ENCODE peak calls at places on chromosomes 3 and 15, in five cellular contexts. I is body of pancreas, E is sigmoid colon, Y is stomach, W is heart left ventricle. Z is an unnamed sample. For H3K36me3 and H3K4me1, the result is how much of the 10 kb centered on the place peaks cover.

GRCh38 chr15:80709542-80709941 is 14.4 kb downstream of the ABHD17C start:
- DNase-seq in I (peak), E (no peak), Y (peak), W (no peak), Z (peak)

GRCh38 chr3:72655151-72655551 is 193.1 kb downstream of the SHQ1 start:
- DNase-seq in I (no peak), E (no peak), Y (no peak), W (no peak), Z (no peak)

GRCh38 chr3:171959532-171960044 is 79.8 kb upstream of the FNDC3B start:
- DNase-seq in I (no peak), E (no peak), Y (no peak), W (no peak), Z (no peak)

GRCh38 chr3:45551214-45552010 is 43.1 kb upstream of the LIMD1 start:
- DNase-seq in I (peak), E (peak), Y (peak), W (peak), Z (no peak)

GRCh38 chr3:170711786-170712185 is 125.9 kb upstream of the SLC7A14 start:
- DNase-seq in I (no peak), E (no peak), Y (no peak), W (no peak), Z (no peak)

GRCh38 chr3:183178833-183179549 is 16.5 kb upstream of the LAMP3 start:
- DNase-seq in I (peak), E (no peak), Y (peak), W (peak), Z (peak)

GRCh38 chr15:51335087-51335486 is 3.3 kb downstream of the CYP19A1 start:
- DNase-seq in I (no peak), E (no peak), Y (no peak), W (no peak), Z (no peak)

GRCh38 chr15:68930268-68931022 is at the start of gene SPESP1:
- DNase-seq in I (peak), E (peak), Y (peak), W (peak), Z (no peak)

GRCh38 chr3:142853270-142854163 is 35.4 kb downstream of the PCOLCE2 start:
- DNase-seq in I (peak), E (no peak), Y (peak), W (peak), Z (no peak)

GRCh38 chr3:29686889-29687592 is 406.2 kb downstream of the RBMS3 start:
- DNase-seq in I (no peak), E (no peak), Y (no peak), W (no peak), Z (no peak)

GRCh38 chr3:37741644-37742043 is 120.0 kb upstream of the CTDSPL start:
- DNase-seq in I (peak), E (peak), Y (peak), W (peak), Z (no peak)

GRCh38 chr3:56772926-56773587 is 28.7 kb downstream of the ARHGEF3 start:
- DNase-seq in I (no peak), E (no peak), Y (no peak), W (no peak), Z (no peak)

GRCh38 chr15:70061086-70061370 is 36.7 kb downstream of the TLE3 start:
- DNase-seq in I (no peak), E (no peak), Y (no peak), W (no peak), Z (peak)

GRCh38 chr3:133884547-133885240 is 11.0 kb downstream of the RAB6B start:
- DNase-seq in I (no peak), E (no peak), Y (no peak), W (no peak), Z (no peak)

GRCh38 chr3:38497026-38497425 is 886 bp downstream of the EXOG start:
- DNase-seq in I (no peak), E (no peak), Y (no peak), W (no peak), Z (no peak)

GRCh38 chr3:129614927-129615363 is 8.5 kb upstream of the PLXND1 start:
- DNase-seq in I (peak), E (peak), Y (peak), W (peak), Z (no peak)

GRCh38 chr15:80934761-80935221 is 54.8 kb downstream of the MESD start:
- DNase-seq in I (no peak), E (no peak), Y (no peak), W (no peak), Z (no peak)

GRCh38 chr3:64109438-64109837 is 86.1 kb upstream of the PSMD6 start:
- DNase-seq in I (peak), E (peak), Y (no peak), W (no peak), Z (peak)

GRCh38 chr3:43584043-43584826 is 37.6 kb downstream of the ANO10 start:
- DNase-seq in I (no peak), E (no peak), Y (no peak), W (no peak), Z (no peak)

GRCh38 chr3:133461291-133461690 is 61.4 kb downstream of the BFSP2 start:
- DNase-seq in I (no peak), E (no peak), Y (no peak), W (no peak), Z (peak)

GRCh38 chr15:90597477-90598052 is 67.8 kb downstream of the CRTC3 start:
- DNase-seq in I (no peak), E (no peak), Y (no peak), W (no peak), Z (no peak)

GRCh38 chr15:81339851-81340250 is 15.9 kb upstream of the STARD5 start:
- DNase-seq in I (no peak), E (no peak), Y (no peak), W (no peak), Z (no peak)

GRCh38 chr15:44500555-44500954 is 36.4 kb upstream of the EIF3J start:
- DNase-seq in I (no peak), E (no peak), Y (no peak), W (no peak), Z (no peak)

GRCh38 chr3:195448205-195448875 is 5.5 kb upstream of the ACAP2 start:
- DNase-seq in I (no peak), E (no peak), Y (no peak), W (no peak), Z (no peak)

GRCh38 chr3:74479915-74480314 is 134.5 kb downstream of the CNTN3 start:
- DNase-seq in I (no peak), E (no peak), Y (no peak), W (no peak), Z (no peak)

GRCh38 chr3:59857589-59858346 is 807.9 kb upstream of the CFAP20DC start:
- DNase-seq in I (peak), E (peak), Y (peak), W (peak), Z (peak)

GRCh38 chr3:65170357-65171090 is 482.7 kb upstream of the ADAMTS9 start:
- DNase-seq in I (peak), E (peak), Y (peak), W (peak), Z (no peak)

GRCh38 chr15:56984681-56985515 is 66.5 kb downstream of the TCF12 start:
- DNase-seq in I (no peak), E (no peak), Y (no peak), W (no peak), Z (no peak)

GRCh38 chr3:184965639-184966430 is 153.9 kb downstream of the VPS8 start:
- DNase-seq in I (no peak), E (no peak), Y (no peak), W (no peak), Z (no peak)

GRCh38 chr3:109819786-109820185 is 482.4 kb upstream of the DPPA4 start:
- DNase-seq in I (no peak), E (no peak), Y (no peak), W (no peak), Z (no peak)

GRCh38 chr3:54859204-54859603 is 68.7 kb downstream of the LRTM1 start:
- DNase-seq in I (no peak), E (no peak), Y (no peak), W (no peak), Z (no peak)

GRCh38 chr3:148962513-148962912 is 28.8 kb upstream of the GYG1 start:
- DNase-seq in I (peak), E (no peak), Y (no peak), W (no peak), Z (no peak)

GRCh38 chr15:62067448-62068044 is 769 bp downstream of the C2CD4A start:
- DNase-seq in I (peak), E (peak), Y (peak), W (peak), Z (no peak)

GRCh38 chr15:45331977-45332376 is 46.4 kb downstream of the GATM start:
- DNase-seq in I (peak), E (no peak), Y (no peak), W (no peak), Z (no peak)

GRCh38 chr3:10192953-10193691 is 28.4 kb downstream of the IRAK2 start:
- DNase-seq in I (peak), E (no peak), Y (peak), W (no peak), Z (no peak)

GRCh38 chr3:32758375-32758753 is 59.4 kb upstream of the TRIM71 start:
- DNase-seq in I (no peak), E (no peak), Y (no peak), W (no peak), Z (no peak)

GRCh38 chr3:190626951-190627620 is 113.2 kb downstream of the IL1RAP start:
- DNase-seq in I (no peak), E (no peak), Y (no peak), W (no peak), Z (no peak)

GRCh38 chr3:25657293-25657692 is 7.4 kb downstream of the TOP2B start:
- DNase-seq in I (no peak), E (no peak), Y (no peak), W (no peak), Z (no peak)
- H3K36me3 ChIP-seq in I (under half), E (under half), Y (under half), W (under half), Z (under half)

GRCh38 chr3:13872451-13872850 is 7.4 kb downstream of the WNT7A start:
- DNase-seq in I (no peak), E (peak), Y (no peak), W (no peak), Z (no peak)
- TF ChIP-seq CTCF in I (no peak), E (no peak), Y (no peak), W (no peak), Z (no peak)

DNA sequence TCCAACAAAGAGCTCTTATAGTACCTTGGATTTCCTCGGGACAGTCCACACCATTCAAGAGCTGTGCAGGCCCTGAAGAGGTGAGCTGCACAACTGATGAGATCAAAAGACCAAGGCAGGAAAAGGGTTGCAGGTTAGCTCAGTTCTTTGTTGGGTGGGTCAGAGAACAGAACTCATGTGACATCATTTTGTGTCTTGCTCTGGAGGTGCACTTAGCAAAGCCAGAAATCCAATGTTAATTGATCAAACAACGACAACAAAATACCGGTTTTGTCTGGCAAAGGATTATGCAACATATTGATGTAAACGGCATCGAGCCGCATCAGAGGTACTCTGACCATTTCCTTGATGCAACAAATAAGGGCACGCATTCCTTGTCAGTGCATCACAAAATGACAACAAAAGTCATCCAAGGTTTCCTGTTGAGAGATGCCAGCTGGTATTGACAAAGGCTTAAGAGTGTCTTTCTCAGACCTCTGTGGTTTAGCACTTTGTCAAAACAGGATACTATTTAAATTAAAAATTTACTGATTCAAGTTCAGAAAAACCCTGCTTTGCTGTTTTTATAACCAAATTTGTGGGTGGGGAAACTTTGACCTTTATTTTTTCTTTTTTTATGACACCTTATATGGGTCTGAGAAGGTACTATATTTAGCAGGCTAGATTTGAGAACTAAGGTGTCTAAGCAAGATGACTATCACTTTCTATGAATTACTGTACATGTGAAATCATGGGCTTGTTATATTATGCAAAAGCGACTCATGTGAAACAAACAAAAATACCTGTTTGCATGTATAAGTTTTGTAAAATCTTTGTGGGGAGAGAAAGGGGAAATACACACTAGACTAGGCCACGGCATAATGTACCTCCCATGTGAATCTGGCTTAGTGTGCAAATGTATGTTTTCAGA is 496.2 kb downstream of the FOXP1 start:
- DNase-seq in I (no peak), E (no peak), Y (no peak), W (no peak), Z (no peak)
- H3K4me1 ChIP-seq in I (under half), E (under half), Y (under half), W (under half), Z (under half)

DNA sequence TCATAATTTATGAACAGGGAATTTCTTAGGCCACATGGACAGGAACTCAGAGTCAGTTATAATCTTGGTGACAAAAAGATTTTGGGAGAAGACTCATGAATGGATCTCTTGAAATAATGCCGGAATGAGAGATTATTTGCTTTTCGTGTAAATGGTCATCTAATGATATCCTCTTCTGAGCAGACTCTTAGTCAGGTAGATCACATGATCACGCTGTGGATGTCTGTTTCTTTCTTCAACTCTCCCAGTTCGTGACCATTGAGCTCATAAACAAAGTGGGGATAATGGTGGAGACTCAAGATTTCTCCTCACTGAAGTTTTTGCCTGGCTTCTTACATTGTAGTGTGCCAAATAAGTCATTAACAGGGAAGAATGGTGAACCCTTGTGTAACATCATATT is 133.1 kb upstream of the CBLB start:
- DNase-seq in I (no peak), E (no peak), Y (no peak), W (no peak), Z (no peak)
- H3K36me3 ChIP-seq in I (under half), E (under half), Y (under half), W (under half), Z (under half)

GRCh38 chr3:11641316-11641682 is 2.4 kb downstream of the VGLL4 start:
- DNase-seq in I (no peak), E (no peak), Y (no peak), W (no peak), Z (no peak)

GRCh38 chr3:11641683-11642407 is 1.9 kb downstream of the VGLL4 start:
- DNase-seq in I (no peak), E (no peak), Y (no peak), W (no peak), Z (no peak)

GRCh38 chr3:11642455-11643162 is 1.1 kb downstream of the VGLL4 start:
- DNase-seq in I (peak), E (peak), Y (peak), W (peak), Z (peak)

GRCh38 chr3:11640009-11640673 is 3.6 kb downstream of the VGLL4 start:
- DNase-seq in I (no peak), E (no peak), Y (no peak), W (no peak), Z (no peak)

GRCh38 chr3:11643212-11644087 is at the start of gene VGLL4:
- DNase-seq in I (peak), E (peak), Y (peak), W (peak), Z (peak)
- TF ChIP-seq CTCF in I (peak), E (no peak), Y (no peak), W (no peak), Z (no peak)

DNA sequence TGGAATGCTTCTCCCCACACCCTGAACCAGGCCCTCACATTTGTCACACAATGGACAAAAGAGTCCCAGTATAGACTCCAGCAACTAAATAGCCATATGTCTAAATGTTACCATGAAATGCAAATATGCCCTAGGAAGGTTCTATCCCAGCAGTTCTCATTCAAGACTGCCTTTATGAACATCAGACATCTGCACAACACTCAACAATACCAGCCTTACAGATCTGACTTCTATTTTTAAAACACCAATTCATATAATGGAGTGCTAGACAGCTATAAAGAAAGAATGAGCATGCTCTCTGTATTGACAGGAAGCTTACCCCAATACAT is 7.8 kb downstream of the ITGB5 start:
- DNase-seq in I (no peak), E (no peak), Y (no peak), W (no peak), Z (no peak)
- H3K4me1 ChIP-seq in I (under half), E (under half), Y (under half), W (under half), Z (under half)

GRCh38 chr3:123120546-123120945 is 53.7 kb downstream of the PDIA5 start:
- DNase-seq in I (no peak), E (no peak), Y (no peak), W (no peak), Z (no peak)
- H3K36me3 ChIP-seq in I (under half), E (under half), Y (half or more), W (under half), Z (under half)

GRCh38 chr15:53807500-53807899 is 48.0 kb upstream of the WDR72 start:
- DNase-seq in I (no peak), E (no peak), Y (no peak), W (peak), Z (no peak)

GRCh38 chr15:53811530-53811929 is 52.1 kb upstream of the WDR72 start:
- DNase-seq in I (no peak), E (no peak), Y (no peak), W (no peak), Z (no peak)

GRCh38 chr15:53802672-53803071 is 43.2 kb upstream of the WDR72 start:
- DNase-seq in I (no peak), E (no peak), Y (no peak), W (no peak), Z (no peak)

GRCh38 chr15:53808058-53808703 is 48.7 kb upstream of the WDR72 start:
- DNase-seq in I (no peak), E (no peak), Y (no peak), W (no peak), Z (no peak)
- TF ChIP-seq CTCF in I (peak), E (peak), Y (peak), W (peak), Z (peak)

GRCh38 chr15:59332009-59332408 is 40.7 kb downstream of the MYO1E start:
- DNase-seq in I (no peak), E (no peak), Y (no peak), W (no peak), Z (no peak)

GRCh38 chr15:59335197-59335786 is 37.4 kb downstream of the MYO1E start:
- DNase-seq in I (no peak), E (no peak), Y (no peak), W (no peak), Z (no peak)

GRCh38 chr15:59333401-59334062 is 39.1 kb downstream of the MYO1E start:
- DNase-seq in I (no peak), E (no peak), Y (no peak), W (no peak), Z (no peak)

GRCh38 chr15:59330649-59331048 is 42.0 kb downstream of the MYO1E start:
- DNase-seq in I (no peak), E (no peak), Y (no peak), W (no peak), Z (no peak)

GRCh38 chr15:59334063-59334415 is 38.6 kb downstream of the MYO1E start:
- DNase-seq in I (no peak), E (no peak), Y (no peak), W (no peak), Z (no peak)
- H3K4me1 ChIP-seq in I (under half), E (under half), Y (under half), W (under half), Z (under half)

Z was measured in Caco-2.